ENCODE peak calls at places on chromosome 3, in six cellular contexts. J is BE2C, G is breast epithelium, B is GM12865, M is nephron progenitor cell, C is transverse colon. K is an unnamed sample.

GRCh38 chr3:66253790-66254620 is 33.2 kb downstream of the SLC25A26 start:
- DNase-seq in J (no peak), G (no peak), B (peak), M (no peak), C (no peak), K (no peak)

GRCh38 chr3:165523801-165524200 is 313.4 kb downstream of the BCHE start:
- DNase-seq in J (no peak), G (no peak), B (no peak), M (no peak), C (no peak), K (no peak)

GRCh38 chr3:49799761-49800160 is at the start of gene CDHR4:
- DNase-seq in J (no peak), G (no peak), B (no peak), M (no peak), C (no peak), K (no peak)

GRCh38 chr3:63910873-63911272 is 1.3 kb downstream of the SCAANT1 start:
- DNase-seq in J (no peak), G (no peak), B (peak), M (no peak), C (no peak), K (no peak)

GRCh38 chr3:177904661-177905060 is 631.6 kb upstream of the KCNMB2 start:
- DNase-seq in J (no peak), G (no peak), B (no peak), M (no peak), C (no peak), K (no peak)

GRCh38 chr3:27655536-27655935 is 66.6 kb downstream of the EOMES start:
- DNase-seq in J (no peak), G (no peak), B (no peak), M (no peak), C (no peak), K (no peak)

GRCh38 chr3:126511291-126511690 is 6.3 kb downstream of the UROC1 start:
- DNase-seq in J (peak), G (no peak), B (no peak), M (no peak), C (no peak), K (no peak)

GRCh38 chr3:123804676-123805075 is 79.5 kb downstream of the MYLK start:
- DNase-seq in J (peak), G (no peak), B (no peak), M (no peak), C (no peak), K (no peak)

GRCh38 chr3:45487508-45487907 is 99.1 kb downstream of the LARS2 start:
- DNase-seq in J (no peak), G (no peak), B (no peak), M (no peak), C (no peak), K (no peak)

GRCh38 chr3:49775538-49775937 is 10.8 kb downstream of the IP6K1 start:
- DNase-seq in J (peak), G (no peak), B (no peak), M (no peak), C (no peak), K (no peak)

GRCh38 chr3:81531256-81531655 is 230.2 kb downstream of the GBE1 start:
- DNase-seq in J (no peak), G (no peak), B (no peak), M (no peak), C (no peak), K (no peak)

GRCh38 chr3:16456784-16457415 is 56.6 kb downstream of the RFTN1 start:
- DNase-seq in J (no peak), G (no peak), B (no peak), M (no peak), C (peak), K (no peak)

GRCh38 chr3:50140990-50141389 is 14.1 kb upstream of the SEMA3F start:
- DNase-seq in J (no peak), G (no peak), B (no peak), M (no peak), C (no peak), K (no peak)

GRCh38 chr3:183533410-183534132 is 21.9 kb downstream of the KLHL6 start:
- DNase-seq in J (no peak), G (no peak), B (peak), M (no peak), C (peak), K (no peak)

GRCh38 chr3:189186093-189186492 is 14.3 kb downstream of the TPRG1 start:
- DNase-seq in J (no peak), G (no peak), B (peak), M (no peak), C (no peak), K (no peak)

GRCh38 chr3:127529346-127530188 is 61.0 kb downstream of the TPRA1 start:
- DNase-seq in J (no peak), G (no peak), B (no peak), M (no peak), C (no peak), K (no peak)

GRCh38 chr3:186492594-186492993 is 51.6 kb downstream of the CRYGS start:
- DNase-seq in J (peak), G (no peak), B (no peak), M (no peak), C (no peak), K (no peak)

DNA sequence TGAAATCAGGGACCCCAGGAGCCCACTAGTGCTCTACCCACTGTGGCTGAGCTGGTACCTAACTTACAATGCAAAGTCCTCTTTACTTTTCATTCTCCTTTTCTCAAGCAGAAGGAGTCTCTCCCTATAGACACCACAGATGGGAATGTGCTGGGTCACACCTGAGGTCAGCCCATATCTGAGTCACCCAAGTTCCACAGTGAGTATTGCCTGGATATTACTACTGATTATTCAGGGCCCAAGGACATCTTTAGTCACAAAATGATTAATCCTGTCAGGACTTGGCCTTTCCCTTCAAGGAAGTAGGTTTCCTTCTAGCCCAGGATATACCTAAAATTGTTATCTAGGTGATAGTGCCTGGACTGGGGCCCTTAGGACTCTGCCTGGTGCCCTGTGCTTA is 1305.2 kb downstream of the SI start:
- DNase-seq in J (no peak), G (no peak), B (no peak), M (no peak), C (no peak), K (no peak)
- TF ChIP-seq CTCF in J (no peak), G (no peak), B (no peak), M (no peak), C (no peak), K (no peak)

GRCh38 chr3:61182648-61183047 is 68.6 kb downstream of the FHIT start:
- DNase-seq in J (no peak), G (no peak), B (peak), M (no peak), C (no peak), K (no peak)

GRCh38 chr3:61186030-61186429 is 65.2 kb downstream of the FHIT start:
- DNase-seq in J (no peak), G (no peak), B (no peak), M (no peak), C (no peak), K (no peak)

GRCh38 chr3:61177450-61177849 is 73.8 kb downstream of the FHIT start:
- DNase-seq in J (no peak), G (no peak), B (no peak), M (no peak), C (no peak), K (no peak)

GRCh38 chr3:61178167-61178566 is 73.1 kb downstream of the FHIT start:
- DNase-seq in J (no peak), G (no peak), B (no peak), M (no peak), C (no peak), K (no peak)

DNA sequence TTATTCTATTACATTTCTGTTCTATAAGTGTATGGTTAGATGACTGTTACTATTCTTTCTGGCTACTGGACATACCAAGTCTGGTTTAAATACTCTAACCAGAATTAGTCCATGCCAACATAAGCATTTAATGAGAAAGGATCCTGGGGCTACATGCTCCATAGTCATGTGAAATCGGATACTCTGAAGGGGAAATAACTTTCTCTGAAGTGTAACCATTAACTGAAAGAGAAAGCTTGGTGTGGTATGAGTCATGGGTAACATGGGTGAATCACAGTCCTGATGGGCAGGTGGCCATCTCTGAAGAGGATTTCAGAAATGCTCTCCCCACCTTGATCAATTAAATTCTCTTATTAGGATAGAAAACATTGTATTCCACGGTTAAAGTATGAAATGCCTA is 69.4 kb downstream of the FHIT start:
- DNase-seq in J (no peak), G (no peak), B (peak), M (no peak), C (no peak), K (no peak)
- TF ChIP-seq CTCF in J (no peak), G (no peak), B (no peak), M (no peak), C (no peak), K (no peak)

GRCh38 chr3:52384009-52384761 is 60.7 kb downstream of the SEMA3G start:
- DNase-seq in J (no peak), G (no peak), B (no peak), M (no peak), C (no peak), K (no peak)
- TF ChIP-seq CTCF in J (no peak), G (no peak), B (no peak), M (no peak), C (no peak), K (no peak)

GRCh38 chr3:51955893-51956770 is 951 bp downstream of the GPR62 start:
- DNase-seq in J (no peak), G (no peak), B (no peak), M (peak), C (peak), K (peak)
- TF ChIP-seq CTCF in J (no peak), G (peak), B (peak), M (peak), C (peak), K (peak)

K was measured in endothelial cell.